ENCODE peak calls at places on chromosomes 3 and 15, in eight cellular contexts. O is neural crest cell; U is upper lobe of right lung; B is CD4-positive, alpha-beta T cell; C is colonic mucosa; H is GM10248; Y is HFF-Myc; Q is psoas muscle. M is an unnamed sample.

GRCh38 chr3:47423548-47424145 is 42.8 kb downstream of the PTPN23 start:
- DNase-seq in O (no peak), U (no peak), B (no peak), C (no peak), H (no peak), Y (no peak), Q (no peak), M (no peak)

GRCh38 chr3:124851136-124851535 is 36.0 kb downstream of the ITGB5 start:
- DNase-seq in O (no peak), U (no peak), B (no peak), C (no peak), H (no peak), Y (no peak), Q (no peak), M (no peak)

GRCh38 chr3:15015456-15015855 is 49.7 kb downstream of the MRPS25 start:
- DNase-seq in O (no peak), U (no peak), B (no peak), C (no peak), H (no peak), Y (no peak), Q (peak; percentile 93), M (no peak)

GRCh38 chr3:12751548-12751947 is 7.5 kb downstream of the TMEM40 start:
- DNase-seq in O (no peak), U (no peak), B (no peak), C (no peak), H (no peak), Y (no peak), Q (no peak), M (no peak)

GRCh38 chr3:46703013-46703520 is 1.9 kb downstream of the TMIE start:
- DNase-seq in O (no peak), U (no peak), B (no peak), C (no peak), H (no peak), Y (no peak), Q (peak; percentile 44), M (no peak)

GRCh38 chr3:78726545-78726944 is 1041.3 kb downstream of the ROBO1 start:
- DNase-seq in O (no peak), U (no peak), B (no peak), C (no peak), H (no peak), Y (no peak), Q (no peak), M (no peak)

GRCh38 chr3:159748408-159748807 is 240.2 kb upstream of the IL12A start:
- DNase-seq in O (no peak), U (no peak), B (no peak), C (no peak), H (no peak), Y (no peak), Q (no peak), M (no peak)

GRCh38 chr3:107198522-107199271 is 178.5 kb upstream of the CCDC54 start:
- DNase-seq in O (no peak), U (no peak), B (no peak), C (no peak), H (no peak), Y (peak; percentile 31), Q (peak; percentile 60), M (no peak)

GRCh38 chr15:51751687-51752683 is 588 bp downstream of the TMOD2 start:
- DNase-seq in O (peak; percentile 36), U (peak; percentile 67), B (no peak), C (peak; percentile 45), H (no peak), Y (no peak), Q (peak; percentile 56), M (no peak)

GRCh38 chr3:167067844-167068161 is 312.3 kb downstream of the ZBBX start:
- DNase-seq in O (no peak), U (no peak), B (no peak), C (no peak), H (no peak), Y (no peak), Q (no peak), M (no peak)

GRCh38 chr15:31574761-31575160 is 248.1 kb downstream of the KLF13 start:
- DNase-seq in O (no peak), U (no peak), B (no peak), C (no peak), H (no peak), Y (no peak), Q (no peak), M (no peak)

GRCh38 chr3:81692766-81693165 is 68.7 kb downstream of the GBE1 start:
- DNase-seq in O (no peak), U (no peak), B (no peak), C (no peak), H (no peak), Y (no peak), Q (no peak), M (no peak)

GRCh38 chr3:46536758-46537157 is 29.3 kb downstream of the LRRC2 start:
- DNase-seq in O (no peak), U (no peak), B (no peak), C (no peak), H (no peak), Y (no peak), Q (peak; percentile 62), M (no peak)

DNA sequence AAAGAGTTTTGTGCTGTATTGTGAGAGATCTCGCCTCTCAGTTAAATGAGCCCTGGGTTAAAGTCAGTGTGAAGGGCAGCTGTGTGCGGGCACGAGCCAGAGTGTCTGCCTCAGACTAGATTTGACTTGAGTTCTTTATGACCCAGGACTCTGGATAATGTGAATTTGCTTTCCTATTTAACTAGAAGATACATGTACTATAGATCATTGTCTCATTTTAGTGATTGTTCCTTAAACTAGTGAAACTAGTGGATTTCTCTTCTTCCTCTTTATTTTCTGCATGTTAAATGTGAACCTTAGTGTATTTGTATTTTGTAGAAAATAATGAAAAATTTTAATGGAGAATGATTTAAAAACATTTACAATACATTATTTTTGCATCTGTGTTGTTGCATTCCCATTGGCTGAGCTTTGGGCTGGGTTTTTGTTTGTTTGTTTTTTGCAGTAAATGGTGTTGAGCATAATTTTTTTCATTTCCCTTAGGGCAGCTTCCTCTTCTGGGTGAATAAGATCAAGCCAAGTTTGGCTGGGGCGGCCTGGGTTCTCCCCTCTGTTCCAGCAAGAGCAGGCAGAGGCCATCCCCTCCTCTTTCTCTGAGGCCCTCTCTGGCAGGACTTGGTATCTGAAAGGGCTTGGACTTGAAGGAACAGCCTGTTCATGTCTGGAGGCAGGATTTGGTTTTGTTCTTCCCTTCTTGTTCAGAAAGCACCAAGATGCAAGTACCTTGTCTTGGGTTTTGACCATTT is 15.0 kb downstream of the GCSAM start:
- DNase-seq in O (no peak), U (no peak), B (no peak), C (no peak), H (peak; percentile 31), Y (no peak), Q (no peak), M (no peak)
- TF ChIP-seq CTCF in O (no peak), U (no peak), B (no peak), C (no peak), H (peak; percentile 28), Y (no peak), Q (no peak), M (no peak)

DNA sequence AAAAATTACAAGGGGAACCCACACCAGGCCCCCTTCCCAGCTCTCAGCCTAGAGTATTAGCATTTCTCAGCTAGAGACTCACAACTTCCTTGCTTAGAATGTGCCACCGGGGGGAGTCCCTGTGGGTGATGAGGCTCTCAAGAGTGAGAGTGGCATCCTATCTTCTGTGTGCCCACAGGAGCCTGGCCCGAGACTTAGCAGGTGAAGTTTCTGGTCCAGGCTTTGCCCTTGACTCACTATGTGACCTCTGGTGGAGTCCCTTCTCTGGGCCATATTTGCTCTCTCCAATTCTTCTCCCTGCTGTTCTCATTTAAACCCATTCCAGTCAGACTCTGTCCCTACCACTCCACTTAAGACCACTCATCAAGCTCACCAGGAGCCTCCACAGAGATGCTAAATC is 18.1 kb downstream of the CLK3 start:
- DNase-seq in O (no peak), U (no peak), B (no peak), C (no peak), H (no peak), Y (no peak), Q (no peak), M (no peak)
- TF ChIP-seq CTCF in O (no peak), U (no peak), B (no peak), C (no peak), H (no peak), Y (no peak), Q (no peak), M (no peak)

GRCh38 chr15:28901987-28902745 is 16.4 kb downstream of the APBA2 start:
- DNase-seq in O (no peak), U (peak; percentile 43), B (no peak), C (no peak), H (no peak), Y (no peak), Q (no peak), M (no peak)
- TF ChIP-seq CTCF in O (peak; percentile 30), U (no peak), B (no peak), C (no peak), H (no peak), Y (peak; percentile 25), Q (no peak), M (no peak)

DNA sequence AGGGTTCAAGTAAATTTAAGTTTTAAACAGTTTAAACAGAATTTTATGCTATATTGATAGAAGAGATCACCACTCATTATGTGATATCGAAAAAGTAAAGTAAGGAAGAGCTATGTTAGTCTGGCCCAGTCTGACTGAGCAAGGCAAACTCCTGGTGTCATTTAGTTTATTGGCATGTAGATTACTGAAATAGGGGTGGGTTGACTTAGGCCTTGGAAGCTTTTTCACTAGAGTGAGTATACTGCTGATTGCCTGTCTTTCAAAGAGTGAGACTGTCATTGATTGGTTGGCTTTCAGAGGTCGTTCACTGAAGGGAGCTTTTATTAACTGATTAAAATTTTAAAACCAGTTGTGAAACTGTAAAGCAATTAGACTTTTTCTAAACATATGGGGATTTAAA is 294.5 kb downstream of the NAALADL2 start:
- DNase-seq in O (no peak), U (no peak), B (no peak), C (no peak), H (no peak), Y (no peak), Q (no peak), M (no peak)
- TF ChIP-seq CTCF in O (no peak), U (no peak), B (no peak), C (no peak), H (no peak), Y (no peak), Q (no peak), M (no peak)

GRCh38 chr3:194984624-194985023 is 286.3 kb downstream of the XXYLT1 start:
- DNase-seq in O (no peak), U (no peak), B (no peak), C (peak; percentile 63), H (no peak), Y (no peak), Q (no peak), M (no peak)

GRCh38 chr3:194984026-194984425 is 286.9 kb downstream of the XXYLT1 start:
- DNase-seq in O (no peak), U (no peak), B (no peak), C (no peak), H (no peak), Y (no peak), Q (no peak), M (no peak)

GRCh38 chr3:194986208-194987043 is 284.5 kb downstream of the XXYLT1 start:
- DNase-seq in O (no peak), U (no peak), B (no peak), C (no peak), H (no peak), Y (no peak), Q (no peak), M (no peak)

GRCh38 chr3:194983620-194984019 is 287.3 kb downstream of the XXYLT1 start:
- DNase-seq in O (no peak), U (no peak), B (no peak), C (no peak), H (no peak), Y (no peak), Q (no peak), M (no peak)

GRCh38 chr3:194985031-194985578 is 285.9 kb downstream of the XXYLT1 start:
- DNase-seq in O (peak; percentile 22), U (peak; percentile 85), B (no peak), C (peak; percentile 77), H (no peak), Y (no peak), Q (peak; percentile 91), M (no peak)
- TF ChIP-seq CTCF in O (peak; percentile 12), U (peak; percentile 44), B (no peak), C (peak; percentile 32), H (no peak), Y (peak; percentile 19), Q (peak; percentile 24), M (no peak)